ENCODE peak calls at places on chromosomes 2 and 18, in eight cellular contexts. One of them, this sample, is unnamed.

GRCh38 chr18:4821801-4822200 is 366.7 kb upstream of the DLGAP1 start:
- DNase-seq in neural progenitor cell: no peak
- DNase-seq in heart left ventricle: no peak
- DNase-seq in HFF-Myc: no peak
- DNase-seq in ovary: no peak
- DNase-seq in gastrocnemius medialis: no peak
- DNase-seq in dorsolateral prefrontal cortex: no peak
- DNase-seq in cardiac muscle cell: no peak
- DNase-seq in this sample: no peak

GRCh38 chr2:98759338-98759737 is 28.4 kb upstream of the MGAT4A start:
- DNase-seq in ovary: no peak
- DNase-seq in cardiac muscle cell: no peak
- DNase-seq in heart left ventricle: no peak
- DNase-seq in neural progenitor cell: no peak
- DNase-seq in dorsolateral prefrontal cortex: no peak
- DNase-seq in gastrocnemius medialis: no peak
- DNase-seq in HFF-Myc: no peak
- DNase-seq in this sample: no peak

GRCh38 chr2:121202541-121203310 is 82.3 kb downstream of the TFCP2L1 start:
- DNase-seq in cardiac muscle cell: no peak
- DNase-seq in heart left ventricle: no peak
- DNase-seq in ovary: no peak
- DNase-seq in gastrocnemius medialis: no peak
- DNase-seq in dorsolateral prefrontal cortex: no peak
- DNase-seq in neural progenitor cell: no peak
- DNase-seq in HFF-Myc: no peak
- DNase-seq in this sample: no peak

GRCh38 chr2:85327757-85328617 is at the start of gene TGOLN2:
- DNase-seq in heart left ventricle: peak; percentile 95
- DNase-seq in ovary: peak; percentile 95
- DNase-seq in HFF-Myc: peak; percentile 37
- DNase-seq in gastrocnemius medialis: peak; percentile 80
- DNase-seq in cardiac muscle cell: peak; percentile 96
- DNase-seq in dorsolateral prefrontal cortex: peak; percentile 94
- DNase-seq in neural progenitor cell: peak; percentile 97
- DNase-seq in this sample: peak; percentile 94

GRCh38 chr2:223563462-223563861 is 38.7 kb downstream of the SCG2 start:
- DNase-seq in gastrocnemius medialis: no peak
- DNase-seq in cardiac muscle cell: no peak
- DNase-seq in dorsolateral prefrontal cortex: no peak
- DNase-seq in neural progenitor cell: no peak
- DNase-seq in heart left ventricle: no peak
- DNase-seq in ovary: no peak
- DNase-seq in HFF-Myc: peak; percentile 90
- DNase-seq in this sample: no peak

GRCh38 chr2:190266314-190266713 is 53.3 kb downstream of the HIBCH start:
- DNase-seq in ovary: no peak
- DNase-seq in cardiac muscle cell: no peak
- DNase-seq in neural progenitor cell: no peak
- DNase-seq in gastrocnemius medialis: no peak
- DNase-seq in HFF-Myc: no peak
- DNase-seq in dorsolateral prefrontal cortex: no peak
- DNase-seq in heart left ventricle: no peak
- DNase-seq in this sample: no peak

GRCh38 chr18:43279015-43279758 is 1.9 kb upstream of the SYT4 start:
- DNase-seq in heart left ventricle: no peak
- DNase-seq in neural progenitor cell: peak; percentile 62
- DNase-seq in gastrocnemius medialis: no peak
- DNase-seq in dorsolateral prefrontal cortex: peak; percentile 45
- DNase-seq in ovary: no peak
- DNase-seq in HFF-Myc: no peak
- DNase-seq in cardiac muscle cell: peak; percentile 52
- DNase-seq in this sample: peak; percentile 2

GRCh38 chr2:237731663-237732062 is 66.9 kb upstream of the RBM44 start:
- DNase-seq in ovary: no peak
- DNase-seq in HFF-Myc: peak; percentile 52
- DNase-seq in heart left ventricle: no peak
- DNase-seq in cardiac muscle cell: no peak
- DNase-seq in gastrocnemius medialis: no peak
- DNase-seq in dorsolateral prefrontal cortex: no peak
- DNase-seq in neural progenitor cell: no peak
- DNase-seq in this sample: no peak

GRCh38 chr2:69770193-69770702 is 28.3 kb downstream of the ANXA4 start:
- DNase-seq in ovary: no peak
- DNase-seq in dorsolateral prefrontal cortex: no peak
- DNase-seq in heart left ventricle: peak; percentile 26
- DNase-seq in cardiac muscle cell: no peak
- DNase-seq in neural progenitor cell: no peak
- DNase-seq in gastrocnemius medialis: peak; percentile 75
- DNase-seq in HFF-Myc: peak; percentile 80
- DNase-seq in this sample: no peak

GRCh38 chr2:219430633-219431615 is 3.7 kb upstream of the SPEG start:
- DNase-seq in neural progenitor cell: peak; percentile 64
- DNase-seq in HFF-Myc: no peak
- DNase-seq in dorsolateral prefrontal cortex: no peak
- DNase-seq in gastrocnemius medialis: peak; percentile 81
- DNase-seq in ovary: no peak
- DNase-seq in heart left ventricle: peak; percentile 70
- DNase-seq in cardiac muscle cell: peak; percentile 70
- DNase-seq in this sample: no peak

GRCh38 chr2:63840081-63840784 is 1.5 kb upstream of the UGP2 start:
- DNase-seq in heart left ventricle: no peak
- DNase-seq in ovary: peak; percentile 28
- DNase-seq in HFF-Myc: no peak
- DNase-seq in gastrocnemius medialis: peak; percentile 25
- DNase-seq in neural progenitor cell: peak; percentile 91
- DNase-seq in dorsolateral prefrontal cortex: no peak
- DNase-seq in cardiac muscle cell: no peak
- DNase-seq in this sample: peak; percentile 20

GRCh38 chr18:22538463-22538862 is 120.7 kb upstream of the CTAGE1 start:
- DNase-seq in neural progenitor cell: no peak
- DNase-seq in gastrocnemius medialis: peak; percentile 38
- DNase-seq in dorsolateral prefrontal cortex: no peak
- DNase-seq in HFF-Myc: no peak
- DNase-seq in cardiac muscle cell: no peak
- DNase-seq in heart left ventricle: peak; percentile 55
- DNase-seq in ovary: no peak
- DNase-seq in this sample: no peak

GRCh38 chr2:240523451-240524281 is 34.1 kb downstream of the ANKMY1 start:
- DNase-seq in heart left ventricle: no peak
- DNase-seq in dorsolateral prefrontal cortex: peak; percentile 39
- DNase-seq in gastrocnemius medialis: no peak
- DNase-seq in neural progenitor cell: no peak
- DNase-seq in cardiac muscle cell: no peak
- DNase-seq in ovary: no peak
- DNase-seq in HFF-Myc: no peak
- DNase-seq in this sample: no peak

GRCh38 chr2:129748653-129749052 is 230.8 kb upstream of the RAB6C start:
- DNase-seq in gastrocnemius medialis: no peak
- DNase-seq in cardiac muscle cell: peak; percentile 49
- DNase-seq in ovary: no peak
- DNase-seq in dorsolateral prefrontal cortex: no peak
- DNase-seq in neural progenitor cell: peak; percentile 55
- DNase-seq in HFF-Myc: no peak
- DNase-seq in heart left ventricle: no peak
- DNase-seq in this sample: no peak
- TF ChIP-seq CTCF in gastrocnemius medialis: no peak
- TF ChIP-seq CTCF in cardiac muscle cell: no peak
- TF ChIP-seq CTCF in ovary: no peak
- TF ChIP-seq CTCF in dorsolateral prefrontal cortex: no peak
- TF ChIP-seq CTCF in neural progenitor cell: peak; percentile 60
- TF ChIP-seq CTCF in HFF-Myc: no peak
- TF ChIP-seq CTCF in heart left ventricle: no peak
- TF ChIP-seq CTCF in this sample: no peak

DNA sequence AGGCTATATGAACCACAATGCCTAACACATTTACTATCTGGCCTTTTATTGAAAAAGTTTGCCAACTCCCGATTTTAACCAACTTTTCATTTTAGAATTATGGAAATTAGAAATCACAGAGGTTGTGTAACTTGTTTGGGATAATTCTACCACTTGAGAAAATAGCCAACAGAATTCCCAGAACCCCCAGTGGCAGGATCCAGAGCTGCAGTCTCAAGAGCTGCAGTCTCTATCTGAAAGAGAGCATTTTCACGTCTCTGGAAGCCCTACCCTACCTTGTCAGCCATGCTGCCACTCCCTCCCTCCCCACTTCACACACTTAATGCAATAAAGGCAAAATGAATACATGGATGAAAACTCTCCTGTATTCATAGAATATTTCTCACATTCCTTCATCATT is 23.4 kb upstream of the TSPYL6 start:
- DNase-seq in gastrocnemius medialis: no peak
- DNase-seq in HFF-Myc: no peak
- DNase-seq in dorsolateral prefrontal cortex: no peak
- DNase-seq in ovary: no peak
- DNase-seq in heart left ventricle: no peak
- DNase-seq in cardiac muscle cell: peak; percentile 2
- DNase-seq in neural progenitor cell: no peak
- DNase-seq in this sample: no peak
- TF ChIP-seq CTCF in gastrocnemius medialis: no peak
- TF ChIP-seq CTCF in HFF-Myc: peak; percentile 35
- TF ChIP-seq CTCF in dorsolateral prefrontal cortex: no peak
- TF ChIP-seq CTCF in ovary: no peak
- TF ChIP-seq CTCF in heart left ventricle: no peak
- TF ChIP-seq CTCF in cardiac muscle cell: peak; percentile 21
- TF ChIP-seq CTCF in neural progenitor cell: peak; percentile 38
- TF ChIP-seq CTCF in this sample: no peak

DNA sequence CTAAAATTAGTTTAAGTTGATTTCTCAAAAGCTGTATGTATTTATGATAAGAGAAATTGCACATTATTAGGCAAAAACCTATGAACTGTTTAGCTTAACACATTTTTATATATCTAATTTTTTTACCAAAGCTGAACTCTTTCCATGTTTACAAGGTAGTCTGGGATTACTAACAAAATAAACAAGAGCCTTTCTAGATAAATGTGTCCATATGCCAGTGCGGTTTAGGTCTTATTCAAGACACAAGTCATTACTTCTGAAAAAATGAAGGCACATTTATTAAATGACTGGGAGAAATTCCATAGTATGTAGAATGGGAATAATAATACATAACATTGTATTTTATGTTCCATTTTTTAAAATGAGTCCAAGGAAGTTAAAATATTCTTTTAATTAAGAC is 82.0 kb downstream of the DPP4 start:
- DNase-seq in cardiac muscle cell: no peak
- DNase-seq in HFF-Myc: no peak
- DNase-seq in dorsolateral prefrontal cortex: no peak
- DNase-seq in ovary: no peak
- DNase-seq in heart left ventricle: no peak
- DNase-seq in neural progenitor cell: no peak
- DNase-seq in gastrocnemius medialis: no peak
- DNase-seq in this sample: no peak
- TF ChIP-seq CTCF in cardiac muscle cell: no peak
- TF ChIP-seq CTCF in HFF-Myc: no peak
- TF ChIP-seq CTCF in dorsolateral prefrontal cortex: no peak
- TF ChIP-seq CTCF in ovary: no peak
- TF ChIP-seq CTCF in heart left ventricle: no peak
- TF ChIP-seq CTCF in neural progenitor cell: no peak
- TF ChIP-seq CTCF in gastrocnemius medialis: no peak
- TF ChIP-seq CTCF in this sample: no peak

DNA sequence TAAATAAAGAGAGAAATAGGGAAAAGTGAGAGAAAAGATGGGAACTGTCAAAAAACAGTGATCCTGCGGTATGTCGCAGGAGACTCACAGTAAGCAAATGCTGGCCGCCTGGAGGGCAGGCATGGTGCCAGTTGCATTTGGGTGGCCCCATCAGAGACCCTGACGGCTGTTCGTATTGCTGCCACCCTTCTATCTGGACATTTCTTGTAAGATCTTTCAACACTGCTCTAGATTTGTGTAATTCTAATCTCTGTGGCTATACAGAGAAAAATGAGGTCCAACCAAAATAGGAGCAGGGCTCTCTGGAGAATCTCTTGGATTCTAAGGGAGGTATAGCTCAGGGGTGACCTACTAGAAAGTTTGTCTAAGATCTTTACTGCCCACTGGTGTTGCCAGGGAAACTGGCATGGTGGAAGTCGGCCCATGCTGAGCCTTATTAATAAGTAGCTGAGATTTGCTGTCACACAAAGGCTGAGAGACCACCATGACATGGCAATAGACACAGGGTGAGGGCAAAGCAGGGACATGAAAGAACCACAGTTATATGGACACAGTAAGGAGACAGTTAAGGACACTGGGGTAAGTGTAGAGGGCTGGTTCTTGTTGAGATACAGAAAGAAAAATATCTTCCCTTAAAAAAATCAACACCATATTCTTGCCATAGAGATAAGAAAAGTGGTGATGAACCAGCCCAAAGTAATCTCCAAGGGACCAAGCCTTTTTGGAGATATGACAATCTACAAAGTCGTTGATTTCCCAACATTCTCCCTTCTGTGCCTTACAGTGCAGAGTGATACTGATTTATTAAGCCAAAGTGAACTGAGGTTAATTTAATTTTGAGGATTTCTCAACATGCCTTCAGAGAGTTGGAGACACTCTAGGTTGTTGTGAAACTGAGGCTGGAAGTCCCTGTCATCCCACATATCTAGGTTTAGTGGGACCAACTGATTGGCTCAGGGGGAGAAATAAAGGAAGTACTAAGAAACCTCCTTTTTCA is 26.3 kb upstream of the FZD7 start:
- DNase-seq in ovary: no peak
- DNase-seq in cardiac muscle cell: no peak
- DNase-seq in heart left ventricle: no peak
- DNase-seq in HFF-Myc: no peak
- DNase-seq in neural progenitor cell: no peak
- DNase-seq in dorsolateral prefrontal cortex: no peak
- DNase-seq in gastrocnemius medialis: no peak
- DNase-seq in this sample: no peak
- TF ChIP-seq CTCF in ovary: no peak
- TF ChIP-seq CTCF in cardiac muscle cell: no peak
- TF ChIP-seq CTCF in heart left ventricle: no peak
- TF ChIP-seq CTCF in HFF-Myc: no peak
- TF ChIP-seq CTCF in neural progenitor cell: no peak
- TF ChIP-seq CTCF in dorsolateral prefrontal cortex: no peak
- TF ChIP-seq CTCF in gastrocnemius medialis: no peak
- TF ChIP-seq CTCF in this sample: no peak